ENCODE peak calls at places on chromosome 5, in seven cellular contexts. M, T, L, C, K, S and O are unnamed samples.

GRCh38 chr5:112174959-112175594 is 244.0 kb downstream of the EPB41L4A start:
- DNase-seq in L (peak; percentile 51), M (no peak), K (no peak), C (peak; percentile 71), S (peak; percentile 67), T (peak; percentile 24), O (no peak)

GRCh38 chr5:58844395-58844794 is 261.5 kb downstream of the RAB3C start:
- DNase-seq in K (no peak), M (no peak), L (peak; percentile 45), T (no peak), S (no peak), C (no peak), O (no peak)

GRCh38 chr5:42612997-42613396 is 143.6 kb upstream of the CCDC152 start:
- DNase-seq in S (peak; percentile 71), K (no peak), C (peak; percentile 76), L (no peak), M (no peak), T (no peak), O (no peak)

GRCh38 chr5:180208435-180209081 is 453 bp downstream of the RASGEF1C start:
- DNase-seq in M (no peak), L (no peak), T (no peak), C (peak; percentile 8), S (peak; percentile 16), K (no peak), O (no peak)

GRCh38 chr5:150303660-150304411 is 1.1 kb upstream of the ARSI start:
- DNase-seq in K (no peak), M (no peak), S (peak; percentile 38), T (no peak), L (no peak), C (peak; percentile 76), O (no peak)

GRCh38 chr5:68046445-68046844 is 169.1 kb upstream of the PIK3R1 start:
- DNase-seq in C (peak; percentile 97), S (peak; percentile 99), K (no peak), M (no peak), L (peak; percentile 77), T (peak; percentile 42), O (no peak)

GRCh38 chr5:103109277-103109676 is 10.7 kb downstream of the GIN1 start:
- DNase-seq in T (no peak), S (no peak), M (no peak), K (no peak), L (no peak), C (no peak), O (no peak)

GRCh38 chr5:21049900-21050299 is 1061.9 kb upstream of the CDH18 start:
- DNase-seq in C (peak; percentile 24), T (no peak), L (no peak), K (no peak), M (no peak), S (no peak), O (no peak)

GRCh38 chr5:80238078-80238477 is 17.8 kb downstream of the SERINC5 start:
- DNase-seq in C (no peak), S (no peak), M (no peak), K (no peak), L (no peak), T (no peak), O (no peak)

GRCh38 chr5:172137046-172137445 is 51.0 kb downstream of the STK10 start:
- DNase-seq in L (no peak), K (no peak), M (no peak), S (no peak), T (no peak), C (no peak), O (no peak)

GRCh38 chr5:145574889-145575573 is 260.1 kb downstream of the PRELID2 start:
- DNase-seq in L (no peak), M (no peak), T (no peak), C (no peak), S (no peak), K (no peak), O (no peak)

GRCh38 chr5:145775411-145775810 is 59.7 kb downstream of the PRELID2 start:
- DNase-seq in M (no peak), C (peak; percentile 58), S (peak; percentile 30), T (no peak), K (no peak), L (no peak), O (no peak)

GRCh38 chr5:80990527-80990926 is 30.4 kb downstream of the RASGRF2 start:
- DNase-seq in C (no peak), L (no peak), M (no peak), K (no peak), T (no peak), S (no peak), O (no peak)

GRCh38 chr5:13143630-13144029 is 800.9 kb downstream of the DNAH5 start:
- DNase-seq in K (no peak), S (no peak), M (no peak), T (no peak), L (no peak), C (no peak), O (no peak)

GRCh38 chr5:99032234-99033013 is 103.6 kb upstream of the CHD1 start:
- DNase-seq in T (peak; percentile 72), S (peak; percentile 85), L (peak; percentile 68), M (no peak), C (peak; percentile 90), K (no peak), O (peak; percentile 12)

GRCh38 chr5:127898551-127899213 is 184.9 kb upstream of the SLC12A2 start:
- DNase-seq in K (no peak), M (no peak), S (peak; percentile 54), C (peak; percentile 34), L (no peak), T (no peak), O (no peak)

GRCh38 chr5:178435321-178436238 is 154.6 kb downstream of the COL23A1 start:
- DNase-seq in C (no peak), T (no peak), K (no peak), L (no peak), S (no peak), M (no peak), O (no peak)

GRCh38 chr5:143987264-143987663 is 175.3 kb downstream of the HMHB1 start:
- DNase-seq in T (no peak), M (no peak), S (no peak), K (no peak), L (no peak), C (no peak), O (no peak)

GRCh38 chr5:121296357-121296756 is 555.3 kb upstream of the FTMT start:
- DNase-seq in K (no peak), M (no peak), T (no peak), L (no peak), S (no peak), C (no peak), O (no peak)

DNA sequence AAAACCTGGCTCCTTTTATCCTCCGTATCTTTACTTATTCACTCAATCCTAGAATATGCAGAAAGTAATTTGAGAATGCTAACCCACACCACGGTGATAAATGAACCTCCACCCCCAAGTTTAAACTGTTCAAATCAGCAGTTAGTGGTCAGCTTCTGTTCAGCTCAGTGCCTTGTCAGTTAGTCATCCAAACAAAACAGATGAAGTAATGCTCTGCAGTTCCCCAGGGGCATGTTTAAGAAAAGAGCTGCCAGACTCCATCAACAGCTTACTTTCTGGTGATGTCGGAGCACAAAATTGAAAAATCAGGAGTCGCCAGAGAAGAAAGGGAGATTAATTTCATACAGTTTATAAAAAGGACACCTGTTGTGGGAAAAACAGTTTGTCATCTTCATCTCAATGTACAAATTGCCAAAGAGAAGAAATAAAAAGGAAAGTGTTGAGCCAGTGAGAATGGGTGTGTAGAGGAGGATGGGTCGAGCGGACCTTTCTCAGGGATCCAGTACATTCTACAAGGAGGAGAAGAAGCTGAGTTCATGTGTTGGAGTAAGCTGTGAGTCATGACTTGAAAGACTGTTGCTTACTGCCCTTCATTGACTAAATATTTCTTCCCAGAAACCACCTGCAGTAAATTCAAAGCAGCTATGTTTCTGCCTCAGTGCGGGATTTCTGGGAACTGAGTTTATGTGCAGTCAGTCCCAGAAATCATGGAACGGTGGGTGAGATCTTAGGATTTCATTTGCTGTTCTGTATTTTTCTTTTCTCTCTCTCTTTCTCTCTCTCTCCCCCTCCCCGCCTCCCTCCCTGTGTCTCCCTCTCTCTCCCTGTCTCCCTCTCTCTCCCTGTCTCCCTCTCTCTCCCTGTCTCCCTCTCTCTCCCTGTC is 13.7 kb downstream of the TRIO start:
- DNase-seq in K (no peak), S (peak; percentile 96), T (no peak), M (no peak), C (peak; percentile 95), L (peak; percentile 99), O (no peak)
- H3K27ac ChIP-seq in K (peak overlapping the region; percentile 44), S (peak overlapping the region; percentile 94), T (peak overlapping the region; percentile 72), M (peak overlapping the region; percentile 79), C (peak overlapping the region; percentile 9), L (peak overlapping the region; percentile 87), O (no peak overlapping the region)

GRCh38 chr5:125011014-125011413 is 264.6 kb upstream of the ZNF608 start:
- DNase-seq in L (no peak), S (no peak), C (no peak), M (no peak), K (no peak), T (no peak), O (no peak)

GRCh38 chr5:125004009-125004408 is 257.6 kb upstream of the ZNF608 start:
- DNase-seq in C (no peak), S (no peak), T (no peak), K (no peak), M (no peak), L (no peak), O (no peak)

GRCh38 chr5:125002727-125003598 is 256.5 kb upstream of the ZNF608 start:
- DNase-seq in K (no peak), M (no peak), C (no peak), S (no peak), L (peak; percentile 37), T (no peak), O (no peak)

GRCh38 chr5:125005287-125005686 is 258.8 kb upstream of the ZNF608 start:
- DNase-seq in T (no peak), K (no peak), L (no peak), M (no peak), S (no peak), C (no peak), O (no peak)

DNA sequence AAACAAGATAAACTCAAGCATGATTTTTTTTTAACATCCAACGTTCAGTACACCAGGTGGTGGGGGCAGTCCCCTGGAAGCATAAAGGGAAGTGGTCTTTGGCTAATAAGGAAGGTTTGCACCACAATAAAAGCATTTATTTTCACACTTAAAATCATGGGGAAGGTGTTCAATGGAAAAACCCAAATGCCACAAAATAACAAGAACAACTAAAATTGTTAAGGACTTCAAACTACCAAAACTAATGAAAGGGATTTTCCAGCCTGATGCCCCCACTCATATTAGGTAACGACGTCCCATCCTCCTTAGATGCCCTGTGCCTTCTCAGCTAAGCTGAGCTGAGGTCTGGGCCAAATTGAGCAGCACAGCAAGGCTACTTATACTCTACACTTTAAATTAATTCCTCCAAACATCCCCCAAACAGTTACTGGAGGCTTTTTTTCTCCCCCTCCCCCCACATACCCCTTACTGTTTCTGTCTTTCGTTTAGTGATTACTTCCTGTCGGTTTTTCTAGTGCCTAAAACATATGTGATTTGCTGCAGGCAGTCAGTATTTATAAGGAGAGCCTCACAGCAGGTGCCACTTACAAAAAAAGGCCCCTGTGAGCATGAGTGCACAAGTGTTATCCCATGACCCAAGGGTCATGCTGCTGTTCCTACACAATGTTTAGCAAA is 259.7 kb upstream of the ZNF608 start:
- DNase-seq in T (no peak), L (no peak), C (no peak), K (no peak), M (no peak), S (no peak), O (no peak)
- H3K27ac ChIP-seq in T (no peak overlapping the region), L (no peak overlapping the region), C (peak overlapping the region; percentile 27), K (no peak overlapping the region), M (no peak overlapping the region), S (no peak overlapping the region), O (no peak overlapping the region)

GRCh38 chr5:174412941-174413340 is 311.4 kb upstream of the MSX2 start:
- DNase-seq in C (no peak), L (no peak), K (no peak), S (no peak), T (no peak), M (no peak), O (no peak)
- H3K27ac ChIP-seq in C (no peak overlapping the region), L (no peak overlapping the region), K (no peak overlapping the region), S (no peak overlapping the region), T (no peak overlapping the region), M (no peak overlapping the region), O (no peak overlapping the region)

GRCh38 chr5:124746252-124746915 is at the start of gene ZNF608:
- DNase-seq in S (peak; percentile 78), C (peak; percentile 92), T (peak; percentile 24), M (no peak), K (no peak), L (no peak), O (peak; percentile 43)
- H3K27ac ChIP-seq in S (peak within 1 kb of the TSS; percentile 55), C (peak within 1 kb of the TSS; percentile 98), T (peak within 1 kb of the TSS; percentile 81), M (peak within 1 kb of the TSS; percentile 97), K (peak within 1 kb of the TSS; percentile 91), L (peak within 1 kb of the TSS; percentile 49), O (peak within 1 kb of the TSS; percentile 94)